ENCODE peak calls at places on chromosomes 11 and 22, in ten cellular contexts. N is sigmoid colon, F is uterus, T is heart left ventricle, L is A549, B is spleen, R is Peyer's patch, G is stomach, I is suprapubic skin, U is gastrocnemius medialis. D is an unnamed sample.

GRCh38 chr11:16088774-16089173 is 267.6 kb downstream of the SOX6 start:
- DNase-seq in T (no peak), N (no peak), L (no peak), F (no peak), I (no peak), R (no peak), U (no peak), G (no peak), B (no peak), D (no peak)

GRCh38 chr11:78253797-78254196 is 65.1 kb downstream of the USP35 start:
- DNase-seq in F (no peak), R (no peak), L (no peak), T (no peak), N (no peak), I (no peak), B (no peak), G (no peak), U (no peak), D (no peak)

GRCh38 chr11:121983901-121984300 is 132.1 kb downstream of the BLID start:
- DNase-seq in I (no peak), F (no peak), L (no peak), T (no peak), G (no peak), B (no peak), R (no peak), N (no peak), U (no peak), D (no peak)

GRCh38 chr11:66983275-66983924 is 8.3 kb downstream of the C11orf86 start:
- DNase-seq in N (no peak), I (no peak), R (no peak), T (no peak), F (no peak), U (no peak), L (no peak), G (no peak), B (no peak), D (no peak)

GRCh38 chr11:119618208-119618909 is 110.6 kb downstream of the NECTIN1 start:
- DNase-seq in L (no peak), F (no peak), I (no peak), R (no peak), G (no peak), B (no peak), N (no peak), T (no peak), U (peak), D (peak)

GRCh38 chr11:2781413-2782274 is 81.8 kb upstream of the KCNQ1OT1 start:
- DNase-seq in U (no peak), B (peak), L (no peak), F (peak), G (peak), R (peak), T (peak), N (peak), I (peak), D (peak)

GRCh38 chr11:27640954-27641353 is 59.3 kb downstream of the BDNF start:
- DNase-seq in I (no peak), L (no peak), F (no peak), T (no peak), U (no peak), R (no peak), N (no peak), G (no peak), B (no peak), D (no peak)

GRCh38 chr11:95485115-95485900 is 254.3 kb upstream of the SESN3 start:
- DNase-seq in I (no peak), B (no peak), R (no peak), T (no peak), U (no peak), F (no peak), G (no peak), N (no peak), L (no peak), D (no peak)

GRCh38 chr11:134664863-134665535 is 253.0 kb upstream of the B3GAT1 start:
- DNase-seq in R (no peak), U (no peak), I (peak), G (peak), N (peak), B (peak), T (no peak), F (no peak), L (no peak), D (peak)

GRCh38 chr11:7999795-8000194 is 12.7 kb downstream of the EIF3F start:
- DNase-seq in L (no peak), G (no peak), B (no peak), N (no peak), U (no peak), I (no peak), T (no peak), F (no peak), R (no peak), D (peak)

GRCh38 chr22:40322061-40322460 is 24.2 kb upstream of the ADSL start:
- DNase-seq in L (no peak), I (no peak), R (no peak), F (no peak), T (no peak), G (no peak), U (no peak), B (no peak), N (no peak), D (no peak)

GRCh38 chr22:43743929-43744643 is 68.0 kb downstream of the EFCAB6 start:
- DNase-seq in B (no peak), T (no peak), G (no peak), N (no peak), R (no peak), I (no peak), U (no peak), F (no peak), L (no peak), D (no peak)

GRCh38 chr11:111414267-111414931 is 35.3 kb upstream of the POU2AF1 start:
- DNase-seq in L (no peak), F (no peak), G (no peak), U (no peak), B (no peak), T (no peak), N (no peak), R (peak), I (no peak), D (peak)

GRCh38 chr11:117966908-117967307 is 19.3 kb upstream of the IL10RA start:
- DNase-seq in U (no peak), R (no peak), N (no peak), B (no peak), I (no peak), T (no peak), F (no peak), G (no peak), L (no peak), D (no peak)

GRCh38 chr11:23112987-23113886 is 253.0 kb upstream of the CCDC179 start:
- DNase-seq in I (no peak), U (no peak), F (no peak), R (no peak), N (no peak), G (peak), B (no peak), L (peak), T (peak), D (no peak)

GRCh38 chr11:126102436-126102894 is 39.8 kb upstream of the CDON start:
- DNase-seq in G (peak), B (no peak), F (peak), R (no peak), L (no peak), I (no peak), N (no peak), T (no peak), U (no peak), D (no peak)

GRCh38 chr11:11948242-11948947 is 60.0 kb downstream of the DKK3 start:
- DNase-seq in L (peak), G (no peak), B (no peak), N (no peak), F (no peak), I (no peak), U (no peak), R (no peak), T (no peak), D (no peak)

GRCh38 chr22:44137415-44137814 is 43.3 kb upstream of the PARVG start:
- DNase-seq in B (peak), R (no peak), T (peak), N (peak), I (no peak), U (no peak), F (no peak), L (no peak), G (no peak), D (no peak)

GRCh38 chr11:129061466-129062194 is 119.0 kb upstream of the TP53AIP1 start:
- DNase-seq in I (no peak), F (no peak), B (no peak), U (no peak), R (no peak), N (no peak), L (peak), G (no peak), T (no peak), D (no peak)

GRCh38 chr22:39427751-39428596 is 28.4 kb downstream of the TAB1 start:
- DNase-seq in L (no peak), N (no peak), T (no peak), G (no peak), R (no peak), B (peak), U (no peak), F (no peak), I (no peak), D (no peak)

GRCh38 chr11:126637800-126638175 is 282.3 kb downstream of the ST3GAL4 start:
- DNase-seq in N (no peak), B (no peak), F (no peak), L (no peak), G (no peak), R (no peak), U (no peak), I (no peak), T (no peak), D (no peak)

GRCh38 chr11:94664336-94664735 is 97.2 kb downstream of the PIWIL4 start:
- DNase-seq in N (no peak), F (no peak), I (no peak), U (no peak), G (no peak), R (no peak), T (no peak), L (peak), B (no peak), D (no peak)

GRCh38 chr11:76329084-76329648 is 51.8 kb downstream of the THAP12 start:
- DNase-seq in T (no peak), N (no peak), G (no peak), U (no peak), R (no peak), F (no peak), B (no peak), I (no peak), L (no peak), D (no peak)

GRCh38 chr11:468493-468892 is 18.4 kb downstream of the PTDSS2 start:
- DNase-seq in R (no peak), F (no peak), G (no peak), T (no peak), I (no peak), U (no peak), L (no peak), N (no peak), B (no peak), D (no peak)

GRCh38 chr11:107973641-107974040 is 35.1 kb upstream of the CUL5 start:
- DNase-seq in I (no peak), N (no peak), R (no peak), U (no peak), T (no peak), F (no peak), B (no peak), G (no peak), L (no peak), D (no peak)

GRCh38 chr22:48734359-48734758 is 1093.3 kb downstream of the BRD1 start:
- DNase-seq in T (peak), I (no peak), U (no peak), G (no peak), F (no peak), B (peak), L (no peak), R (no peak), N (no peak), D (no peak)

GRCh38 chr22:39880722-39881121 is 12.8 kb downstream of the ENTHD1 start:
- DNase-seq in I (no peak), N (no peak), F (no peak), B (no peak), R (no peak), U (no peak), T (no peak), L (no peak), G (no peak), D (no peak)

GRCh38 chr11:23725752-23726151 is 771.1 kb upstream of the LUZP2 start:
- DNase-seq in B (no peak), T (no peak), N (no peak), L (no peak), I (no peak), G (no peak), F (no peak), U (no peak), R (no peak), D (no peak)

DNA sequence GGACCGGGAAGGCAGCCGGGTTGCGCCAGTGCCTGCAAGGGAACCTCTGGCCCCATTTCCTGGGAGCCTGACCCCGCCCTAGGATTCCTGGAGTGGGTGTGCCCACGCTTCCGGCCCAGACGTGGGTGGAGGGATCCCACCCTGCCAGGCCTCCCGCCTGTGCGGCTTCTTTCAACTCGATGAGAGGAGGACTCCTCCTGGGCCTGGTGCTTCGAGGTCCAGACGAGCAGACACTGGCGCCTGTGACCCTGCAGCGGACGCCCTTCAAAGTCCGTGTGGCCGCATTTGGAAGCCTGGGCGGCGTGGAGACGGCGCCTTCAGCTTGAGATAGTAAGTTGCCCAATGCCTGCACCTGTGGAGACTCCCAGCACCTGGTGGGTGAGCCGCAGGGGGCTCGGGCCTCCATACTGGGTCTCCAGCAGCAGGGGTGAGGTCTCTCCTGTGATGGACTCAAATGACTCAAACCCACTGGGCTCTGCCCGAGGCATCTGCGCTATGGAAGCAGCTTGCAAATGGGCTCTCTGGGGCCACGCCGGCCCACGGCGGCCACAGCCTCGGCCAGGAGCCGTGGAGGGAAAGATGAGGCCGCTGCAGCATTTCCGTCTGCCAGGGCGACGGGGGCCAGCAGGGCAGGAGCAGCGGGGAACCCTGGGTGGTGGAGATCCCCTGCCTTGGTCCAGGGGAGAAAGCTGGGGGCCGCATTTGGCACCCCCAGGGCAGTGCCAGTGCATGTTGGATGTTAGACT is 64.3 kb upstream of the PPARA start:
- DNase-seq in L (peak), G (peak), N (peak), I (peak), U (no peak), B (peak), F (peak), R (no peak), T (peak), D (peak)
- TF ChIP-seq POLR2A in L (no peak), G (no peak), N (no peak), I (no peak), U (no peak), B (no peak), F (peak), R (peak), T (no peak), D (no peak)

GRCh38 chr22:17910561-17911311 is 113.6 kb downstream of the MICAL3 start:
- DNase-seq in B (peak), T (peak), R (no peak), I (no peak), U (peak), L (peak), F (peak), G (no peak), N (peak), D (peak)
- TF ChIP-seq CTCF in B (peak), T (peak), R (no peak), I (no peak), U (peak), L (peak), F (peak), G (no peak), N (no peak), D (no peak)

GRCh38 chr22:24086310-24086709 is 75.2 kb downstream of the CABIN1 start:
- DNase-seq in I (peak), B (peak), G (no peak), F (peak), U (no peak), N (peak), L (no peak), R (no peak), T (no peak), D (no peak)
- H3K4me3 ChIP-seq in I (no peak), B (no peak), G (no peak), F (no peak), U (no peak), N (no peak), L (no peak), R (no peak), T (no peak), D (no peak)

DNA sequence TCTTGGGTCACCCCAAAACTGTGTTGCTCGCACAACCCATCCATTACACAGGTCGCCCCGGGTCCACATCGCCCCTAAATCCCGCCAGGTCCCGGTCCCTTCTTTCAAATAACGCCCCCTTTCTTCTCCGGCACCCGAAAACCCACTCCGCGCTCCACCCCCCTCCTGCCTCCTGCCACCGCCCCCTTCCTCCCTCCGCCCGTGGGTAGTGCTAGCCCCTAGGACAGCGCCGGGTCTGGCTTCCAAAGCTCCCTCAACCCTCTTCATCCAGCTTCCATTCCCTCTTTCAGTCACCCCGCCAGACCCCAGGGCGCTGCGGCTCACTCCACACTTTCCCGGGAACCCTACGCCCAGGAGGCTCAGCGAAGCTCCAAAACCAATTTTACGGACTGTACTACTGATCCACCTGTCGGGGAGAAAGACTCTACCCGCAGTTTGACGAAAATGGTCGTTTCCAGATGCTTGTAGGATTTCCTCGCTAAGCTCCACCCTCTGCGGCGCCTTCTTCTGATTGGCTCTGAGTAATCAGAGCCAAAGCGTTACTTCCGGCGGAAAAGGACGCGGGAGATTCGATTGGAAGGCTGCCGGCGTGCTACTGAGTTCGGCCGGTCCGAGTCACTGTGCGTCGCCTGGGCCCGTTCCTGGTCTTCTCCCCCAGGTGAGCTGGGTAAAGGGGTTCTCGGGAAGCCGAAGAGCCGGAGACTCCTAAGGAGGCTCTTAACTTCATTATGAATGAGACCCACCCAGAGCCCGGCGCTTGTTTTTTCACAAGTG is at the start of gene DDIAS:
- DNase-seq in L (peak), G (peak), B (peak), T (peak), R (peak), I (peak), N (peak), U (peak), F (peak), D (peak)
- TF ChIP-seq POLR2A in L (peak), G (no peak), B (peak), T (peak), R (peak), I (no peak), N (peak), U (peak), F (peak), D (no peak)

GRCh38 chr11:74044538-74044937 is 35.7 kb upstream of the UCP3 start:
- DNase-seq in I (no peak), B (no peak), N (no peak), T (no peak), F (no peak), U (no peak), G (no peak), L (no peak), R (no peak), D (no peak)

GRCh38 chr11:74048993-74049392 is 40.1 kb upstream of the UCP3 start:
- DNase-seq in T (no peak), I (no peak), G (no peak), U (no peak), L (no peak), F (no peak), R (no peak), N (no peak), B (no peak), D (no peak)

GRCh38 chr11:74043450-74043849 is 34.6 kb upstream of the UCP3 start:
- DNase-seq in L (no peak), R (no peak), U (no peak), T (no peak), G (no peak), F (no peak), N (no peak), B (no peak), I (no peak), D (no peak)
- TF ChIP-seq CTCF in L (no peak), R (no peak), U (no peak), T (no peak), G (no peak), F (no peak), N (no peak), B (no peak), I (no peak), D (no peak)

D was measured in lower leg skin.